ENCODE peak calls at places on chromosomes 5 and 9, in six cellular contexts. One of them, this sample, is unnamed.

GRCh38 chr5:159452480-159453167 is 122.3 kb upstream of the IL12B start:
- DNase-seq in RWPE1: no peak
- DNase-seq in adrenal gland: no peak
- DNase-seq in WTC11: no peak
- DNase-seq in omental fat pad: no peak
- DNase-seq in spleen: no peak
- DNase-seq in this sample: no peak

GRCh38 chr5:160970605-160971191 is 118.7 kb upstream of the ATP10B start:
- DNase-seq in RWPE1: no peak
- DNase-seq in WTC11: no peak
- DNase-seq in adrenal gland: no peak
- DNase-seq in omental fat pad: no peak
- DNase-seq in spleen: no peak
- DNase-seq in this sample: no peak

GRCh38 chr5:119077444-119077843 is 6.6 kb downstream of the DMXL1 start:
- DNase-seq in adrenal gland: no peak
- DNase-seq in RWPE1: no peak
- DNase-seq in WTC11: no peak
- DNase-seq in spleen: no peak
- DNase-seq in omental fat pad: no peak
- DNase-seq in this sample: no peak

GRCh38 chr9:7105095-7105494 is 347.3 kb downstream of the KDM4C start:
- DNase-seq in spleen: no peak
- DNase-seq in omental fat pad: no peak
- DNase-seq in adrenal gland: no peak
- DNase-seq in WTC11: no peak
- DNase-seq in RWPE1: no peak
- DNase-seq in this sample: no peak

GRCh38 chr5:172441262-172441751 is 13.0 kb downstream of the SH3PXD2B start:
- DNase-seq in spleen: no peak
- DNase-seq in WTC11: no peak
- DNase-seq in RWPE1: no peak
- DNase-seq in adrenal gland: peak; percentile 95
- DNase-seq in omental fat pad: no peak
- DNase-seq in this sample: no peak

GRCh38 chr5:88680253-88681132 is 202.5 kb downstream of the MEF2C start:
- DNase-seq in adrenal gland: peak; percentile 85
- DNase-seq in spleen: peak; percentile 93
- DNase-seq in RWPE1: peak; percentile 77
- DNase-seq in WTC11: peak; percentile 90
- DNase-seq in omental fat pad: peak; percentile 65
- DNase-seq in this sample: peak; percentile 69

GRCh38 chr5:134742134-134742533 is 3.8 kb downstream of the CAMLG start:
- DNase-seq in RWPE1: no peak
- DNase-seq in WTC11: no peak
- DNase-seq in spleen: no peak
- DNase-seq in adrenal gland: no peak
- DNase-seq in omental fat pad: no peak
- DNase-seq in this sample: no peak

GRCh38 chr9:85421641-85422040 is 320.1 kb downstream of the AGTPBP1 start:
- DNase-seq in WTC11: no peak
- DNase-seq in spleen: no peak
- DNase-seq in adrenal gland: no peak
- DNase-seq in omental fat pad: no peak
- DNase-seq in RWPE1: no peak
- DNase-seq in this sample: no peak

GRCh38 chr5:65199988-65200668 is 281.6 kb downstream of the ADAMTS6 start:
- DNase-seq in spleen: no peak
- DNase-seq in adrenal gland: no peak
- DNase-seq in omental fat pad: no peak
- DNase-seq in RWPE1: no peak
- DNase-seq in WTC11: no peak
- DNase-seq in this sample: no peak

GRCh38 chr5:29214821-29215220 is 1978.7 kb upstream of the CDH6 start:
- DNase-seq in RWPE1: no peak
- DNase-seq in omental fat pad: no peak
- DNase-seq in adrenal gland: no peak
- DNase-seq in spleen: no peak
- DNase-seq in WTC11: no peak
- DNase-seq in this sample: no peak

GRCh38 chr5:157563373-157564148 is 12.0 kb downstream of the ADAM19 start:
- DNase-seq in adrenal gland: peak; percentile 53
- DNase-seq in spleen: no peak
- DNase-seq in omental fat pad: no peak
- DNase-seq in RWPE1: no peak
- DNase-seq in WTC11: no peak
- DNase-seq in this sample: no peak

GRCh38 chr9:108634164-108634563 is 221.6 kb downstream of the ACTL7B start:
- DNase-seq in adrenal gland: peak; percentile 56
- DNase-seq in WTC11: no peak
- DNase-seq in RWPE1: peak; percentile 85
- DNase-seq in omental fat pad: no peak
- DNase-seq in spleen: no peak
- DNase-seq in this sample: no peak

DNA sequence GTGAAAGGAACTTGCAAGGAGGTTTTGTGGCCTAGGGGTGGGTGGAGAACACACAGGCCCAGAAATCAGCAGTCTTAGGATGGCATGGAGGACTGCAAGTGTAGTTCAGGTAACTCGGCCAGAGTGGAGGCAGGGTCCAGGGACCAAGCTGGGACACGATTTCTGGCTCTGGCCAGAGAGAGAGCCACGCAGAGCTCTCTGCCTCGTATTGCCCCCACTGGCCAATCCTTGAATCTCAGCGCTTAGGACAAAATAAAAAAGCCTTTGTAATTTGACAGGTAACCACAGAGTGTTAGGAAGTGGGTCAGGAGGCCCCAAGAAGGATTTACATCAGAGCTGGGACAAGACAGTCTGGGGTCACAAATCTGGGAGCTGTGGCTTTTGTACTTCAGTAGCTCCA is 11.7 kb downstream of the MAP3K1 start:
- DNase-seq in RWPE1: no peak
- DNase-seq in adrenal gland: no peak
- DNase-seq in omental fat pad: no peak
- DNase-seq in spleen: peak; percentile 61
- DNase-seq in WTC11: peak; percentile 41
- DNase-seq in this sample: no peak
- TF ChIP-seq CTCF in RWPE1: no peak
- TF ChIP-seq CTCF in adrenal gland: no peak
- TF ChIP-seq CTCF in omental fat pad: no peak
- TF ChIP-seq CTCF in spleen: no peak
- TF ChIP-seq CTCF in WTC11: no peak
- TF ChIP-seq CTCF in this sample: peak; percentile 56

GRCh38 chr5:52786937-52787599 is 648 bp upstream of the ITGA1 start:
- DNase-seq in adrenal gland: no peak
- DNase-seq in omental fat pad: no peak
- DNase-seq in WTC11: peak; percentile 18
- DNase-seq in RWPE1: peak; percentile 20
- DNase-seq in spleen: no peak
- DNase-seq in this sample: no peak
- TF ChIP-seq CTCF in adrenal gland: no peak
- TF ChIP-seq CTCF in omental fat pad: no peak
- TF ChIP-seq CTCF in WTC11: no peak
- TF ChIP-seq CTCF in RWPE1: peak; percentile 20
- TF ChIP-seq CTCF in spleen: no peak
- TF ChIP-seq CTCF in this sample: peak; percentile 61

DNA sequence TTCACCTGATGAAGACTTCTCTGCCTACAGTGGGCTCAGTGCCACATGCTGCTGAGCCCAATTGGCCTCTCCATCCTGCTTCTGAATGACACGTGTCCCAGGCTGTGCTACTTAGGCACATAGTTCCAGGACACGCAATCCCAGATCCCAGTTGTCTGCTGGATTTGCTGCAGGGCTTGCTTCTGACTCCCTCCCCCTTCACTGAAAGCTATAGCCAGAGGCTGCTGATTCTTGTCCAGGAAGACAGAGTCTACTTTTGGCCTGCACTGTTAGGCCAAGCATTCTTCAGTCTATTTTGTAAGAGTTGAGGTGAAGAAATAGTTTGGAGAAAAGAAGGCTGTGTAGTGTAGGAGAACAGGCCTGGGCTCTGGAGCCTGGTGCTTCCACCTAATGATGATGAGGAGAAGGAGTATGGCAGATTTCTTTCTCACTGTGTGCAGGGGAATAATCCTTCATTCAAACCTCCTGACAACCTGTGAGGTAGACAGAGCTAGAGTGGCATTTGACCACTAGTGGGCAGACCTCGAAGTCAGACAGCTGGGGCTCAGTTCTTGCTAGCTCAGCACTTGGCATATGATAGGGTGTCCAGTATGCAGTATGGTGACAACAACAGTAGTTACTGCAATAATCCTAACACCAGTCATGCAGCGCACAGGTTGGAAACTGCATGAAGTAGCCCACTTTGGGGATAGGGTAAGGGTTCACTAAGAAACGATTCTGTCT is 19.5 kb upstream of the ASPN start:
- DNase-seq in omental fat pad: no peak
- DNase-seq in adrenal gland: peak; percentile 44
- DNase-seq in WTC11: peak; percentile 44
- DNase-seq in RWPE1: peak; percentile 45
- DNase-seq in spleen: no peak
- DNase-seq in this sample: no peak
- TF ChIP-seq CTCF in omental fat pad: no peak
- TF ChIP-seq CTCF in adrenal gland: peak; percentile 26
- TF ChIP-seq CTCF in WTC11: no peak
- TF ChIP-seq CTCF in RWPE1: no peak
- TF ChIP-seq CTCF in spleen: no peak
- TF ChIP-seq CTCF in this sample: peak; percentile 69

GRCh38 chr5:74035521-74035937 is 409.5 kb downstream of the ARHGEF28 start:
- DNase-seq in WTC11: peak; percentile 20
- DNase-seq in omental fat pad: no peak
- DNase-seq in adrenal gland: peak; percentile 45
- DNase-seq in RWPE1: peak; percentile 60
- DNase-seq in spleen: no peak
- DNase-seq in this sample: no peak
- TF ChIP-seq CTCF in WTC11: no peak
- TF ChIP-seq CTCF in omental fat pad: no peak
- TF ChIP-seq CTCF in adrenal gland: peak; percentile 27
- TF ChIP-seq CTCF in RWPE1: peak; percentile 61
- TF ChIP-seq CTCF in spleen: no peak
- TF ChIP-seq CTCF in this sample: peak; percentile 78

GRCh38 chr9:16871358-16872151 is 1.1 kb upstream of the BNC2 start:
- DNase-seq in WTC11: peak; percentile 63
- DNase-seq in adrenal gland: peak; percentile 45
- DNase-seq in spleen: peak; percentile 84
- DNase-seq in omental fat pad: peak; percentile 57
- DNase-seq in RWPE1: peak; percentile 56
- DNase-seq in this sample: no peak

GRCh38 chr9:16869140-16869903 is 1.1 kb downstream of the BNC2 start:
- DNase-seq in omental fat pad: no peak
- DNase-seq in adrenal gland: no peak
- DNase-seq in WTC11: no peak
- DNase-seq in spleen: no peak
- DNase-seq in RWPE1: no peak
- DNase-seq in this sample: no peak

GRCh38 chr9:16868706-16869105 is 1.8 kb downstream of the BNC2 start:
- DNase-seq in spleen: no peak
- DNase-seq in adrenal gland: no peak
- DNase-seq in WTC11: no peak
- DNase-seq in RWPE1: no peak
- DNase-seq in omental fat pad: no peak
- DNase-seq in this sample: no peak

GRCh38 chr9:16869961-16870605 is 387 bp downstream of the BNC2 start:
- DNase-seq in RWPE1: no peak
- DNase-seq in adrenal gland: no peak
- DNase-seq in WTC11: peak; percentile 45
- DNase-seq in spleen: no peak
- DNase-seq in omental fat pad: no peak
- DNase-seq in this sample: no peak

DNA sequence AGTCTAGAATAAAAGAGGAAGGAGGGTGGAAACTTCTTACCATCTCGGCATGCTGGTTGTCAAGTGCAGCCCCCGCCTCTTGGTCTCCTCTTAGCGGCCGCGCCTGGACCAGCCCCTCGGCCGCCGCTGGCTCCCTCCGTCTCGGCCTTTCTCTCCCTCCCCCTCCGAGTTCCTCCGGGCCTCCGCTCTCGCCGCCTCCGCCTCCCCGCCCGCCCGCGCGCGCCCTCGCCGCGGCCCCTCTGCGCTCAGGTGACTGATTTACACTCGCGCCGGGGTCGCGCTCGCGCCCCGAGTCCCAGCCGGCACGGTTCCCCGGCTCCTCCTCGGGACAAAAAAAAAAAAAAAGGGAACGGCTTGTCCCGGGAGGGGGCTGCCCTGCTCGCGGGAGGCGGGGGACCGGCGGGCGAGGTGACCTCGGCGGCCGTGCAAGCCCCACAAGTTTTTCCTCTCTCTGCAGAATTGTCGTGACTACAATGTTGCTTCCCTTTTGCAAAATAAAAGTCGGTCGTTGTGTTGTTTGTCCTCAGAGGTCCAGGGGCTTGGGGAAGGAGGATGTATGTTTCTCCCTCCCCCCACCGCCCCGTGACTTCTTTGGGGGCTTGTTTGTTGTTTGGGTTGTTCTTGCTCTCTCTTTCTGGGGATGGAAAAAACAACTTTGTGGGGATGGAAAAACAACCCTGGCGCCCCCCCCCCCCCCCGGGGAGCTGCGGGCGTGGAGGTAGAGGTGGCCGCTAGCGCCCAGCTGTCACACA is at the start of gene BNC2:
- DNase-seq in spleen: no peak
- DNase-seq in adrenal gland: peak; percentile 29
- DNase-seq in RWPE1: no peak
- DNase-seq in omental fat pad: no peak
- DNase-seq in WTC11: peak; percentile 81
- DNase-seq in this sample: no peak
- TF ChIP-seq CTCF in spleen: no peak
- TF ChIP-seq CTCF in adrenal gland: no peak
- TF ChIP-seq CTCF in RWPE1: no peak
- TF ChIP-seq CTCF in omental fat pad: no peak
- TF ChIP-seq CTCF in WTC11: no peak
- TF ChIP-seq CTCF in this sample: peak; percentile 57

DNA sequence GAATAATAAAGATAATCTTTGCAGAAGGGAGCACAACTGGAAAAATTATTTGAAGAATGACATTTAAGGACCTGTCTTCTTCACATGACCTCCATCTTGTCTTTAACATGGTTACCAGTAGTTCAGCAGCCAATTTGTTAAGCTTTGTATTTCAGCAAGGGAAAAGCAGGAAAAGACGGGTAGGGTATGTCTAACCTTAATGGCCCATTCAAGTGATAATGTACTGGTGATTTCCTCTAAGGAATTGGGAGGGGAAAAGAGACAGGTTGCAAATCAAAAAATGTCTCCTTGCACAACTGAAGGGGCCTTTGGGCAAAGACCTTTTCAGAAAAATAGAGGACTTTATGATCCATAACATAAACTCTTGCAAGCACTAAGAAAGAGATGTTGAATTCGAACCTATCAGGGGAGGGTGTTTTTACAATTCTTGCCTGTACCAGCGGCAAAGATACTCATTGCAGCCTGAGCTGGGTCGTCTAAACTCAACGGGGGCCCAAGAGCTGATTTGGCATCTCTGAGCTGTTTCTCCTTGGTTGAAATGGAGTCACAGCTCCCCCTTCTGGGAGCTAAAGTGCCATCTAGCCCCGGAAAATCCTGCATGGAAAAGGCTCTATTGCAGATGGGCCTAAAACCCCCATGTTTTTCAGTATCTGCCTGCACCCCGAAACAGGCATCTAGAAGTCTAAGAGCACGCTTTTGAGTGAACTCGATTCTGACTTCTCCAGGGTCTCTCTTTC is 3.8 kb downstream of the BRINP1 start:
- DNase-seq in omental fat pad: no peak
- DNase-seq in adrenal gland: peak; percentile 53
- DNase-seq in WTC11: peak; percentile 82
- DNase-seq in spleen: no peak
- DNase-seq in RWPE1: no peak
- DNase-seq in this sample: no peak
- TF ChIP-seq CTCF in omental fat pad: no peak
- TF ChIP-seq CTCF in adrenal gland: peak; percentile 34
- TF ChIP-seq CTCF in WTC11: peak; percentile 68
- TF ChIP-seq CTCF in spleen: no peak
- TF ChIP-seq CTCF in RWPE1: peak; percentile 27
- TF ChIP-seq CTCF in this sample: peak; percentile 79

This sample was measured in chondrocyte.